ENCODE peak calls at places on chromosomes 6 and 20, in six cellular contexts. C is sigmoid colon, H is MM.1S, X is breast epithelium, Q is psoas muscle, A is body of pancreas. G is an unnamed sample.

GRCh38 chr20:46307999-46308257 is 370 bp downstream of the CDH22 start:
- DNase-seq in C (no peak), H (no peak), X (no peak), Q (no peak), A (no peak), G (no peak)

GRCh38 chr6:158621694-158622544 is 22.6 kb downstream of the DYNLT1 start:
- DNase-seq in C (peak; percentile 19), H (no peak), X (no peak), Q (no peak), A (no peak), G (no peak)

GRCh38 chr6:116682334-116682712 is 1.3 kb downstream of the KPNA5 start:
- DNase-seq in C (no peak), H (no peak), X (no peak), Q (no peak), A (peak; percentile 13), G (peak; percentile 26)

GRCh38 chr6:131954775-131955107 is 3.6 kb upstream of the CCN2 start:
- DNase-seq in C (peak; percentile 79), H (no peak), X (peak; percentile 68), Q (no peak), A (peak; percentile 75), G (peak; percentile 86)

GRCh38 chr6:150696156-150696555 is 96.5 kb downstream of the PLEKHG1 start:
- DNase-seq in C (no peak), H (no peak), X (no peak), Q (no peak), A (no peak), G (no peak)

GRCh38 chr6:3237761-3238662 is 10.6 kb upstream of the TUBB2B start:
- DNase-seq in C (no peak), H (peak; percentile 75), X (no peak), Q (no peak), A (no peak), G (no peak)

GRCh38 chr6:143323729-143324465 is 126.6 kb downstream of the ADAT2 start:
- DNase-seq in C (no peak), H (no peak), X (no peak), Q (no peak), A (no peak), G (no peak)

GRCh38 chr20:24350923-24351368 is 118.5 kb upstream of the SYNDIG1 start:
- DNase-seq in C (no peak), H (no peak), X (no peak), Q (no peak), A (no peak), G (no peak)

GRCh38 chr20:37426106-37426505 is 80.2 kb downstream of the SRC start:
- DNase-seq in C (no peak), H (no peak), X (no peak), Q (no peak), A (no peak), G (no peak)

GRCh38 chr20:47551841-47552240 is 50.2 kb downstream of the NCOA3 start:
- DNase-seq in C (no peak), H (no peak), X (no peak), Q (no peak), A (peak; percentile 41), G (no peak)

GRCh38 chr6:46220351-46221220 is 49.8 kb upstream of the ENPP5 start:
- DNase-seq in C (no peak), H (peak; percentile 19), X (no peak), Q (no peak), A (no peak), G (no peak)

GRCh38 chr20:7695622-7696021 is 244.6 kb downstream of the HAO1 start:
- DNase-seq in C (no peak), H (no peak), X (no peak), Q (no peak), A (no peak), G (no peak)

GRCh38 chr20:33578510-33578909 is 83.6 kb upstream of the C20orf144 start:
- DNase-seq in C (no peak), H (no peak), X (no peak), Q (no peak), A (no peak), G (no peak)

GRCh38 chr6:4743026-4743425 is 33.2 kb upstream of the CDYL start:
- DNase-seq in C (no peak), H (no peak), X (no peak), Q (no peak), A (no peak), G (no peak)

GRCh38 chr20:34708621-34709043 is 4.5 kb downstream of the TP53INP2 start:
- DNase-seq in C (peak; percentile 79), H (peak; percentile 40), X (peak; percentile 32), Q (peak; percentile 74), A (peak; percentile 57), G (peak; percentile 55)

GRCh38 chr6:34462561-34462971 is 3.3 kb upstream of the PACSIN1 start:
- DNase-seq in C (no peak), H (no peak), X (no peak), Q (no peak), A (peak; percentile 36), G (no peak)

GRCh38 chr6:128275030-128275429 is 245.4 kb downstream of the PTPRK start:
- DNase-seq in C (no peak), H (no peak), X (no peak), Q (no peak), A (no peak), G (no peak)

GRCh38 chr20:4267242-4267641 is 251.9 kb upstream of the RNF24 start:
- DNase-seq in C (no peak), H (no peak), X (no peak), Q (no peak), A (no peak), G (no peak)

GRCh38 chr6:30259140-30260035 is 46.2 kb upstream of the TRIM26 start:
- DNase-seq in C (peak; percentile 89), H (peak; percentile 50), X (peak; percentile 58), Q (peak; percentile 70), A (peak; percentile 68), G (peak; percentile 93)
- TF ChIP-seq CTCF in C (peak; percentile 20), H (peak; percentile 33), X (no peak), Q (peak; percentile 23), A (peak; percentile 22), G (peak; percentile 33)

GRCh38 chr6:39917329-39917728 is 16.9 kb downstream of the MOCS1 start:
- DNase-seq in C (no peak), H (no peak), X (no peak), Q (no peak), A (no peak), G (no peak)

GRCh38 chr6:39914239-39914638 is 20.0 kb downstream of the MOCS1 start:
- DNase-seq in C (no peak), H (no peak), X (no peak), Q (no peak), A (no peak), G (no peak)

GRCh38 chr6:39913391-39913916 is 20.8 kb downstream of the MOCS1 start:
- DNase-seq in C (no peak), H (no peak), X (no peak), Q (no peak), A (no peak), G (no peak)

GRCh38 chr6:39917981-39918380 is 16.3 kb downstream of the MOCS1 start:
- DNase-seq in C (no peak), H (no peak), X (no peak), Q (no peak), A (no peak), G (no peak)

DNA sequence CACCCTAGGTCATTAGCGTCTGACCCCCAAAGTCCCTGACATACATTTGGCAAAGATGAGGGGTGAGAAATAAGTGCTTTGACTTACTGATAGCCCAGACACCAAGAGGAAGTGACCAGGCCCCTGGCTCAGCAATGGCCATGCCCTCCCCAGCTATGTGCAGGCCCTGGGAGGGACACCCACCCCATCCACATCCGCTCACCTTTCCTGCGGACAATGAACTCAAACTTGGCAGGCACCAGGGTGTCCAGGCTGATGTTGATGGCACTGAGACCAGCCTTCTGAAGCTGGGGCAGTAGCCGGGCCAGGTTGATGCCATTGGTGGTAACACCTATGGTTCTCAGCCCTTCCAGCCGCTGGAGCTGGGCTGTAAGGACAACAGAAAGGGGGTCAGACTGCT is 18.4 kb downstream of the MOCS1 start:
- DNase-seq in C (no peak), H (no peak), X (no peak), Q (no peak), A (no peak), G (no peak)
- H3K27ac ChIP-seq in C (no peak overlapping the region), H (no peak overlapping the region), X (no peak overlapping the region), Q (no peak overlapping the region), A (no peak overlapping the region), G (no peak overlapping the region)

GRCh38 chr20:10478930-10479329 is 43.8 kb downstream of the SLX4IP start:
- DNase-seq in C (no peak), H (no peak), X (no peak), Q (no peak), A (no peak), G (no peak)
- TF ChIP-seq CTCF in C (no peak), H (no peak), X (no peak), Q (no peak), A (no peak), G (no peak)

DNA sequence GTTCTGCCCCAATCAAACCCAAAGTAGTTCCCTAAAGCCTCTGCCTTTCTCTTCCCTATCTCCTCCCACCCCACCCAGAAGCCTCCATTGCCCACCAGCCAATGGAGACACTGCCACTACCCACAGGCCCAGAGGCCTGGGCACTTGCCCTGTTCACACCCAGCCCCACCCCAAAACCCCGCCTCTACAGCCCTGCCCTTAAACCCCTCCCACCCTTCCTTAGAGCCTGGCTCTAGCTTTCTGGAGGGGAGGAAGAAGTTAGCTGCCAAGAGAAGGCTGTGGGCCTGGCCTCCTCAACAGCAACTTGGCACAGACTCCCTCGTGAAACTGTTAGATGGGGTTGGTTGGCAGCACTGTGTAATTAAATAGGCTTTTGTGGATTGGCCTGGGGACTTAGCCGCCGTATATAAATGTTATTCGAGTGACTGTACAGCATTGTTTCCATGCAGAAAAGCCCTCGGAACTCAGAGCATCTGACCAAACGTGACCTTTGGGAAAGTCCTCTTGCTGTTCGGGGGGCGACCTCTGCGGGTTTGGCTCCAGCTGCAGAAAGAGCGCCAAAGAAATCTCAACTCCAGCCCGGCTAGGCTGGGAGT is 31.4 kb downstream of the COL11A2 start:
- DNase-seq in C (peak; percentile 90), H (peak; percentile 26), X (peak; percentile 65), Q (no peak), A (peak; percentile 18), G (peak; percentile 68)
- H3K27ac ChIP-seq in C (peak overlapping the region; percentile 72), H (no peak overlapping the region), X (peak overlapping the region; percentile 80), Q (no peak overlapping the region), A (no peak overlapping the region), G (peak overlapping the region; percentile 86)

DNA sequence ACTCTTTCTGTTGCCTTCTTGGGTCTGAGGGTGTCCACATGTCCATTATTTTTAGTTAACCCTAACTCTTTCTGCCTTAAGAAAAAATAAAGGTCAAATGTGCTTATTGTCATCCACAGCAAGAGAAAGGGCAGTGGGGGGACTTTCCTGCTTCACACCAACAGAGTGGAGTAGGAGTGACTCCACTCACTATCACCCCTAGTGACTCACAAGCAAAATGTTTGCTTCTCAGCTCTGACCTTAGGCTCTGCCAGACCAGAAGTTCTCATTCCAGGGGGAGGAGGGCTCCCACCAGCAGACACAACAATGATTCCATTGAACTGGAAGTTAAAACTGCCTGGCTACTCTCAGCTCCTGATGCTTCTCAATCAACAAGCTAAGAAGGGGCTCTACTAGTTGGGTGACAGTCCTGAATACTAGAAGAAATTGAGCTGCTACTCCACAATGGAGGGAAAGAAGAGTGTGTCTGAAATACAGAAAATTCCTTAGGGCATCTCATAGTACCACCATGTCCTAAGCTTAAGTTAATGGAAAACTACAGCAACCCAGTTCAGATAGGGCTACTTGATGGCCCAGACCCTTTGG is 83.9 kb upstream of the AFDN start:
- DNase-seq in C (no peak), H (no peak), X (no peak), Q (no peak), A (no peak), G (no peak)
- TF ChIP-seq CTCF in C (no peak), H (no peak), X (no peak), Q (no peak), A (no peak), G (no peak)